ENCODE peak calls at places on chromosomes 5 and 9, in ten cellular contexts. One of them, this sample, is unnamed.

GRCh38 chr5:133129192-133129748 is 77.5 kb downstream of the HSPA4 start:
- DNase-seq in pancreas: no peak
- DNase-seq in brain microvascular endothelial cell: no peak
- DNase-seq in OCI-LY7: no peak
- DNase-seq in astrocyte of the spinal cord: no peak
- DNase-seq in A549: no peak
- DNase-seq in fibroblast of the aortic adventitia: no peak
- DNase-seq in fibroblast of lung: no peak
- DNase-seq in stomach: peak
- DNase-seq in lower lobe of right lung: no peak
- DNase-seq in this sample: no peak

GRCh38 chr5:169960659-169961058 is 19.6 kb downstream of the INSYN2B start:
- DNase-seq in pancreas: no peak
- DNase-seq in brain microvascular endothelial cell: no peak
- DNase-seq in fibroblast of lung: no peak
- DNase-seq in A549: no peak
- DNase-seq in astrocyte of the spinal cord: no peak
- DNase-seq in lower lobe of right lung: no peak
- DNase-seq in OCI-LY7: no peak
- DNase-seq in fibroblast of the aortic adventitia: no peak
- DNase-seq in stomach: no peak
- DNase-seq in this sample: no peak

GRCh38 chr5:81749562-81750307 is 1.2 kb downstream of the SSBP2 start:
- DNase-seq in A549: peak
- DNase-seq in fibroblast of lung: no peak
- DNase-seq in brain microvascular endothelial cell: peak
- DNase-seq in stomach: peak
- DNase-seq in astrocyte of the spinal cord: no peak
- DNase-seq in OCI-LY7: peak
- DNase-seq in fibroblast of the aortic adventitia: no peak
- DNase-seq in lower lobe of right lung: peak
- DNase-seq in pancreas: peak
- DNase-seq in this sample: peak

GRCh38 chr5:145587308-145588071 is 247.7 kb downstream of the PRELID2 start:
- DNase-seq in fibroblast of lung: peak
- DNase-seq in pancreas: no peak
- DNase-seq in A549: peak
- DNase-seq in fibroblast of the aortic adventitia: peak
- DNase-seq in astrocyte of the spinal cord: peak
- DNase-seq in brain microvascular endothelial cell: peak
- DNase-seq in stomach: no peak
- DNase-seq in OCI-LY7: no peak
- DNase-seq in lower lobe of right lung: no peak
- DNase-seq in this sample: no peak

GRCh38 chr5:76439929-76440328 is 36.8 kb downstream of the IQGAP2 start:
- DNase-seq in pancreas: no peak
- DNase-seq in lower lobe of right lung: no peak
- DNase-seq in fibroblast of the aortic adventitia: no peak
- DNase-seq in brain microvascular endothelial cell: no peak
- DNase-seq in OCI-LY7: no peak
- DNase-seq in stomach: no peak
- DNase-seq in astrocyte of the spinal cord: no peak
- DNase-seq in A549: no peak
- DNase-seq in fibroblast of lung: no peak
- DNase-seq in this sample: no peak

GRCh38 chr9:116262421-116262820 is 108.8 kb downstream of the PAPPA start:
- DNase-seq in OCI-LY7: no peak
- DNase-seq in astrocyte of the spinal cord: no peak
- DNase-seq in brain microvascular endothelial cell: no peak
- DNase-seq in lower lobe of right lung: no peak
- DNase-seq in fibroblast of the aortic adventitia: no peak
- DNase-seq in fibroblast of lung: no peak
- DNase-seq in pancreas: no peak
- DNase-seq in stomach: no peak
- DNase-seq in A549: no peak
- DNase-seq in this sample: no peak

GRCh38 chr5:127793052-127793451 is 89.9 kb downstream of the CCDC192 start:
- DNase-seq in fibroblast of lung: no peak
- DNase-seq in astrocyte of the spinal cord: no peak
- DNase-seq in lower lobe of right lung: no peak
- DNase-seq in brain microvascular endothelial cell: no peak
- DNase-seq in stomach: no peak
- DNase-seq in A549: no peak
- DNase-seq in OCI-LY7: no peak
- DNase-seq in pancreas: no peak
- DNase-seq in fibroblast of the aortic adventitia: no peak
- DNase-seq in this sample: no peak

GRCh38 chr5:18321516-18321915 is 687.3 kb downstream of the TAF11L14 start:
- DNase-seq in fibroblast of lung: no peak
- DNase-seq in astrocyte of the spinal cord: no peak
- DNase-seq in OCI-LY7: no peak
- DNase-seq in lower lobe of right lung: no peak
- DNase-seq in A549: no peak
- DNase-seq in fibroblast of the aortic adventitia: no peak
- DNase-seq in stomach: no peak
- DNase-seq in pancreas: no peak
- DNase-seq in brain microvascular endothelial cell: no peak
- DNase-seq in this sample: no peak

GRCh38 chr5:10461041-10461440 is 19.4 kb downstream of the ROPN1L start:
- DNase-seq in pancreas: no peak
- DNase-seq in OCI-LY7: no peak
- DNase-seq in brain microvascular endothelial cell: no peak
- DNase-seq in astrocyte of the spinal cord: no peak
- DNase-seq in A549: no peak
- DNase-seq in stomach: no peak
- DNase-seq in fibroblast of lung: no peak
- DNase-seq in fibroblast of the aortic adventitia: no peak
- DNase-seq in lower lobe of right lung: no peak
- DNase-seq in this sample: no peak

GRCh38 chr9:96383165-96383939 is at the start of gene SLC35D2:
- DNase-seq in A549: peak
- DNase-seq in fibroblast of lung: peak
- DNase-seq in lower lobe of right lung: peak
- DNase-seq in brain microvascular endothelial cell: peak
- DNase-seq in astrocyte of the spinal cord: peak
- DNase-seq in pancreas: peak
- DNase-seq in OCI-LY7: no peak
- DNase-seq in stomach: peak
- DNase-seq in fibroblast of the aortic adventitia: peak
- DNase-seq in this sample: no peak

GRCh38 chr9:20972684-20973083 is 58.8 kb downstream of the HACD4 start:
- DNase-seq in fibroblast of lung: no peak
- DNase-seq in brain microvascular endothelial cell: no peak
- DNase-seq in lower lobe of right lung: no peak
- DNase-seq in OCI-LY7: no peak
- DNase-seq in pancreas: no peak
- DNase-seq in astrocyte of the spinal cord: no peak
- DNase-seq in stomach: no peak
- DNase-seq in A549: no peak
- DNase-seq in fibroblast of the aortic adventitia: no peak
- DNase-seq in this sample: no peak

GRCh38 chr5:177253252-177253651 is 50.3 kb downstream of the RAB24 start:
- DNase-seq in brain microvascular endothelial cell: no peak
- DNase-seq in astrocyte of the spinal cord: no peak
- DNase-seq in OCI-LY7: no peak
- DNase-seq in lower lobe of right lung: no peak
- DNase-seq in stomach: no peak
- DNase-seq in fibroblast of the aortic adventitia: no peak
- DNase-seq in fibroblast of lung: no peak
- DNase-seq in A549: no peak
- DNase-seq in pancreas: no peak
- DNase-seq in this sample: no peak

GRCh38 chr9:4555251-4555650 is 65.0 kb downstream of the SLC1A1 start:
- DNase-seq in lower lobe of right lung: no peak
- DNase-seq in A549: no peak
- DNase-seq in astrocyte of the spinal cord: peak
- DNase-seq in OCI-LY7: no peak
- DNase-seq in brain microvascular endothelial cell: peak
- DNase-seq in fibroblast of lung: no peak
- DNase-seq in stomach: no peak
- DNase-seq in pancreas: no peak
- DNase-seq in fibroblast of the aortic adventitia: peak
- DNase-seq in this sample: peak

GRCh38 chr9:126558051-126558665 is 55.6 kb upstream of the LMX1B start:
- DNase-seq in brain microvascular endothelial cell: peak
- DNase-seq in OCI-LY7: peak
- DNase-seq in lower lobe of right lung: peak
- DNase-seq in A549: peak
- DNase-seq in fibroblast of the aortic adventitia: peak
- DNase-seq in stomach: peak
- DNase-seq in astrocyte of the spinal cord: peak
- DNase-seq in fibroblast of lung: peak
- DNase-seq in pancreas: peak
- DNase-seq in this sample: peak

GRCh38 chr9:112175796-112176315 is 759 bp upstream of the SUSD1 start:
- DNase-seq in pancreas: no peak
- DNase-seq in A549: no peak
- DNase-seq in stomach: no peak
- DNase-seq in brain microvascular endothelial cell: no peak
- DNase-seq in astrocyte of the spinal cord: no peak
- DNase-seq in fibroblast of the aortic adventitia: no peak
- DNase-seq in OCI-LY7: no peak
- DNase-seq in lower lobe of right lung: no peak
- DNase-seq in fibroblast of lung: no peak
- DNase-seq in this sample: no peak

DNA sequence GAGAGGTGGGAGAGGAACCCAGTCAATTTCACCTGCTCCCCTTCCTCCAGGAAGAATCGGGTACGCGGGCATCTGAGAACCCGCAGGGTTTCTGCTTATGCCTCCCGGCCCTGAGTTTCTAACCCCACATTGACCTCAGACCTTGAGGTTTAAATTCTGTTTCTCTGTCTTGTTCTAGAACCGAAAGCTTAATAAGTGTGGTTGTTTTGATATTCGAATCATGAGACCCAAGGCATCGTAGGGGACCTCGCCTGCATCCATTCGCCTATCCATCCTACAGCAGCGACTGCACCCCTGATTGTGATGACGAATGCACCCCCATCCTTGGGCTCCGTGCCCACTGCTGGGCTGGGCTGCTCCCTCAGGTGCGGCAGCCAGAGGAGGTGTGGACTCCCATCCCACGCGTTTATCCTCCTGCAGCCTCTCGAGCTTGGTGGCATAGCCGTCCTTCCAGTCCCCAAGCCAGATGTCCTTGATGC is 80.8 kb upstream of the IER5L start:
- DNase-seq in fibroblast of lung: no peak
- DNase-seq in brain microvascular endothelial cell: no peak
- DNase-seq in fibroblast of the aortic adventitia: no peak
- DNase-seq in stomach: no peak
- DNase-seq in pancreas: peak
- DNase-seq in A549: no peak
- DNase-seq in lower lobe of right lung: peak
- DNase-seq in OCI-LY7: no peak
- DNase-seq in astrocyte of the spinal cord: no peak
- DNase-seq in this sample: no peak
- H3K4me3 ChIP-seq in fibroblast of lung: peak
- H3K4me3 ChIP-seq in brain microvascular endothelial cell: peak
- H3K4me3 ChIP-seq in fibroblast of the aortic adventitia: peak
- H3K4me3 ChIP-seq in stomach: peak
- H3K4me3 ChIP-seq in pancreas: no peak
- H3K4me3 ChIP-seq in A549: peak
- H3K4me3 ChIP-seq in lower lobe of right lung: peak
- H3K4me3 ChIP-seq in OCI-LY7: peak
- H3K4me3 ChIP-seq in astrocyte of the spinal cord: peak
- H3K4me3 ChIP-seq in this sample: no peak

GRCh38 chr5:151023047-151023615 is 2.7 kb downstream of the GPX3 start:
- DNase-seq in fibroblast of lung: peak
- DNase-seq in brain microvascular endothelial cell: peak
- DNase-seq in lower lobe of right lung: peak
- DNase-seq in A549: no peak
- DNase-seq in fibroblast of the aortic adventitia: peak
- DNase-seq in pancreas: peak
- DNase-seq in stomach: peak
- DNase-seq in OCI-LY7: no peak
- DNase-seq in astrocyte of the spinal cord: no peak
- DNase-seq in this sample: no peak
- H3K4me3 ChIP-seq in fibroblast of lung: no peak
- H3K4me3 ChIP-seq in brain microvascular endothelial cell: no peak
- H3K4me3 ChIP-seq in lower lobe of right lung: peak
- H3K4me3 ChIP-seq in A549: no peak
- H3K4me3 ChIP-seq in fibroblast of the aortic adventitia: no peak
- H3K4me3 ChIP-seq in pancreas: peak
- H3K4me3 ChIP-seq in stomach: peak
- H3K4me3 ChIP-seq in OCI-LY7: no peak
- H3K4me3 ChIP-seq in astrocyte of the spinal cord: no peak
- H3K4me3 ChIP-seq in this sample: no peak

DNA sequence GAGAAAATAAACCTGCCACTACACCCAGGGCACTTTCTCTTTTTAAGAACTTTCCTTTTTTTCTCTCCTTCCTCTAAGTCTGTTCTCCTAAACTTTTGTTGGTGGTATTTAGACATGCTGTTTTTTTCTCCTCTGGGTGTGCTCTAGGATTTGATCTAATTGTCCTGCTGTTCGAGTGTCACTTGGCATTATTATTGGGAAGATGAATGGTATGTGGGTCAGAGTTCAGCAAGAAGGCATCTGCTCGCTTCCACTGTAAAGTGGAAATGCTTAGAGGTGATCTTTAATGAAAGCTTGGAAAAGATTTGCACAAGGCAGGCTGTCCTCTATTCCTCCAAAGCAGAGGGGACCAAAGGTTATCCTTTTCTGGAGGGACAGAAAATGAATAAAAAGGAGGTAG is 1.3 kb upstream of the PLPPR1 start:
- DNase-seq in stomach: no peak
- DNase-seq in OCI-LY7: no peak
- DNase-seq in brain microvascular endothelial cell: no peak
- DNase-seq in fibroblast of lung: no peak
- DNase-seq in pancreas: no peak
- DNase-seq in lower lobe of right lung: no peak
- DNase-seq in astrocyte of the spinal cord: no peak
- DNase-seq in A549: no peak
- DNase-seq in fibroblast of the aortic adventitia: no peak
- DNase-seq in this sample: no peak
- H3K4me3 ChIP-seq in stomach: no peak
- H3K4me3 ChIP-seq in OCI-LY7: no peak
- H3K4me3 ChIP-seq in brain microvascular endothelial cell: no peak
- H3K4me3 ChIP-seq in fibroblast of lung: no peak
- H3K4me3 ChIP-seq in pancreas: no peak
- H3K4me3 ChIP-seq in lower lobe of right lung: no peak
- H3K4me3 ChIP-seq in astrocyte of the spinal cord: no peak
- H3K4me3 ChIP-seq in A549: no peak
- H3K4me3 ChIP-seq in fibroblast of the aortic adventitia: no peak
- H3K4me3 ChIP-seq in this sample: no peak

DNA sequence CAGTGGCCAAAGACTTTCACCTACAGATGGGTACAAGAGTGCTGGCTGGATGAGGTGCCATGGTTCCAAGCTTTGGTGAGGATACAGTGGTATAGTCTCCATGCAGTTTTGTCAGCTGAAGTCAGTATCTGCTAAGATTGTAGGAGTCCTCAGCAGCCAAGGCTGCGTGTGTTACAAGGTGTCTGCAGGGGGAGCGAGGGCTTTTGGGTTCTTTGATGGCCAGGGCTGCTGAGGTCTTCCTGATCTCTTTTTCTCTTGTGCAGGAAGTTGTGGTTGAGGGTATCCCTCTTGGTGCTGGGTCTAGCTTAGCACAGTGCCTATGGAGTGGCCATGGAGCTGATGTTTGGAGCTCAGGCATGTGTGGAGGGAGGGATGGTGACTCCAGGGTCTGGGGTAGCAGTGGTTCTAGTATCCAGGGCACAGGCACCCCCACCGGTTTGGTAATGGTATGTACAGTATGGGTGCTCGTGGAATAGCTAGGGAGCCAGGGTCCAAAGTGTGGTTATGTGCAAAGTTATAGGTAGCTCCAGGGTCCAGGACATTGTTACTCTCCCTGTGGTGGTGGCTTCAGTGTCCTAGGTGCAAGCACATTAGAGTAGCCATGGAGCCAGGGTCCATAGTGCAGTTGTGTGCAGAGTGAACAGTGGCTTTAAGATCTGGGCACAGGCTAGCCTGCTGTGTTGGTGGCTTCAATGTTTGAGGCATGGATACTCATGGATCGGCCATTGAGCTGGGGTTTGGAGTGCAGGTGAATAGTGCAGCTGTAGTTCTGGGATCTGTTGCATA is 36.7 kb downstream of the CNTLN start:
- DNase-seq in fibroblast of lung: no peak
- DNase-seq in fibroblast of the aortic adventitia: no peak
- DNase-seq in A549: no peak
- DNase-seq in astrocyte of the spinal cord: no peak
- DNase-seq in brain microvascular endothelial cell: no peak
- DNase-seq in OCI-LY7: no peak
- DNase-seq in lower lobe of right lung: no peak
- DNase-seq in stomach: no peak
- DNase-seq in pancreas: no peak
- DNase-seq in this sample: peak
- H3K4me3 ChIP-seq in fibroblast of lung: no peak
- H3K4me3 ChIP-seq in fibroblast of the aortic adventitia: no peak
- H3K4me3 ChIP-seq in A549: no peak
- H3K4me3 ChIP-seq in astrocyte of the spinal cord: no peak
- H3K4me3 ChIP-seq in brain microvascular endothelial cell: no peak
- H3K4me3 ChIP-seq in OCI-LY7: no peak
- H3K4me3 ChIP-seq in lower lobe of right lung: no peak
- H3K4me3 ChIP-seq in stomach: no peak
- H3K4me3 ChIP-seq in pancreas: no peak
- H3K4me3 ChIP-seq in this sample: no peak

This sample was measured in Jurkat, Clone E6-1.